ENCODE peak calls at places on chromosomes 1 and 21, in four cellular contexts. A is left ventricle myocardium inferior, C is AG10803, N is heart left ventricle. R is an unnamed sample.
A peak's percentile ranks its signal among the peaks of the same experiment; 100 is the strongest.

GRCh38 chr1:235624751-235625192 is 24.8 kb downstream of the GNG4 start:
- DNase-seq in N (no peak), C (peak; percentile 62), A (no peak), R (no peak)

GRCh38 chr1:162822391-162823200 is 32.1 kb downstream of the HSD17B7 start:
- DNase-seq in A (no peak), N (peak; percentile 22), C (no peak), R (no peak)

GRCh38 chr1:241605146-241605805 is 34.9 kb downstream of the CHML start:
- DNase-seq in A (no peak), N (no peak), C (no peak), R (no peak)

GRCh38 chr1:178134061-178134460 is 40.2 kb downstream of the RASAL2 start:
- DNase-seq in C (peak; percentile 85), N (no peak), A (no peak), R (peak; percentile 10)

GRCh38 chr1:152109998-152110294 is 5.3 kb downstream of the TCHH start:
- DNase-seq in C (no peak), N (no peak), A (no peak), R (no peak)

GRCh38 chr1:180167721-180168467 is 13.2 kb downstream of the QSOX1 start:
- DNase-seq in N (peak; percentile 45), A (no peak), C (no peak), R (no peak)

GRCh38 chr1:229190057-229190590 is 80.8 kb upstream of the RAB4A start:
- DNase-seq in A (no peak), N (no peak), C (peak; percentile 63), R (no peak)

GRCh38 chr21:35559128-35559831 is 501.0 kb downstream of the SETD4 start:
- DNase-seq in A (no peak), N (no peak), C (peak; percentile 95), R (peak; percentile 81)

GRCh38 chr1:211638723-211639122 is 36.7 kb downstream of the NEK2 start:
- DNase-seq in N (no peak), A (no peak), C (peak; percentile 34), R (no peak)

GRCh38 chr1:10061276-10061675 is 28.5 kb downstream of the UBE4B start:
- DNase-seq in A (no peak), N (no peak), C (no peak), R (no peak)

GRCh38 chr1:33758698-33759097 is 105.2 kb upstream of the HMGB4 start:
- DNase-seq in N (peak; percentile 54), C (peak; percentile 79), A (peak; percentile 33), R (peak; percentile 10)

GRCh38 chr1:49016030-49016991 is 239.6 kb upstream of the BEND5 start:
- DNase-seq in A (no peak), C (peak; percentile 31), N (no peak), R (no peak)

GRCh38 chr1:206001476-206001888 is 1.7 kb downstream of the RAB7B start:
- DNase-seq in A (no peak), C (peak; percentile 92), N (peak; percentile 40), R (peak; percentile 84)

GRCh38 chr1:180571832-180572636 is 13.3 kb downstream of the OVAAL start:
- DNase-seq in A (no peak), C (no peak), N (no peak), R (no peak)

GRCh38 chr1:218817747-218818146 is 355.9 kb upstream of the LYPLAL1 start:
- DNase-seq in A (no peak), N (peak; percentile 21), C (no peak), R (no peak)

GRCh38 chr1:203475012-203475981 is at the start of gene PRELP:
- DNase-seq in A (peak; percentile 42), N (peak; percentile 22), C (peak; percentile 72), R (no peak)

GRCh38 chr1:9066945-9067807 is 2.3 kb downstream of the SLC2A5 start:
- DNase-seq in A (peak; percentile 68), N (peak; percentile 80), C (peak; percentile 84), R (peak; percentile 52)

GRCh38 chr1:208343226-208343625 is 99.0 kb upstream of the PLXNA2 start:
- DNase-seq in A (no peak), N (no peak), C (no peak), R (no peak)

GRCh38 chr1:41539999-41540398 is 55.5 kb upstream of the EDN2 start:
- DNase-seq in C (no peak), N (no peak), A (no peak), R (no peak)

GRCh38 chr1:113459279-113459678 is 69.0 kb downstream of the MAGI3 start:
- DNase-seq in C (no peak), A (no peak), N (no peak), R (no peak)

GRCh38 chr1:47416319-47417128 is 439 bp downstream of the FOXE3 start:
- DNase-seq in N (no peak), A (no peak), C (no peak), R (no peak)

GRCh38 chr1:227038401-227038800 is 98.3 kb downstream of the COQ8A start:
- DNase-seq in N (no peak), C (peak; percentile 62), A (no peak), R (no peak)

GRCh38 chr1:157862114-157863070 is 20.8 kb upstream of the CD5L start:
- DNase-seq in A (no peak), C (no peak), N (no peak), R (no peak)

GRCh38 chr1:10400013-10400412 is 1.1 kb downstream of the PGD start:
- DNase-seq in A (no peak), N (no peak), C (no peak), R (no peak)

GRCh38 chr1:84299536-84300260 is 1.8 kb upstream of the SAMD13 start:
- DNase-seq in N (no peak), A (no peak), C (no peak), R (no peak)

GRCh38 chr1:35769188-35769758 is 505 bp downstream of the CLSPN start:
- DNase-seq in A (peak; percentile 87), N (peak; percentile 89), C (peak; percentile 79), R (peak; percentile 61)

GRCh38 chr1:153220606-153221303 is 3.4 kb downstream of the PRR9 start:
- DNase-seq in C (no peak), N (no peak), A (no peak), R (no peak)

GRCh38 chr1:98556521-98557158 is 104.9 kb upstream of the SNX7 start:
- DNase-seq in N (no peak), C (peak; percentile 21), A (no peak), R (peak; percentile 15)

GRCh38 chr1:19229229-19229628 is 19.2 kb upstream of the UBR4 start:
- DNase-seq in N (no peak), C (no peak), A (no peak), R (no peak)

GRCh38 chr1:19234224-19234623 is 17.1 kb downstream of the EMC1 start:
- DNase-seq in N (no peak), C (no peak), A (no peak), R (no peak)

GRCh38 chr1:19229828-19230325 is 19.8 kb upstream of the UBR4 start:
- DNase-seq in N (no peak), C (no peak), A (no peak), R (no peak)

DNA sequence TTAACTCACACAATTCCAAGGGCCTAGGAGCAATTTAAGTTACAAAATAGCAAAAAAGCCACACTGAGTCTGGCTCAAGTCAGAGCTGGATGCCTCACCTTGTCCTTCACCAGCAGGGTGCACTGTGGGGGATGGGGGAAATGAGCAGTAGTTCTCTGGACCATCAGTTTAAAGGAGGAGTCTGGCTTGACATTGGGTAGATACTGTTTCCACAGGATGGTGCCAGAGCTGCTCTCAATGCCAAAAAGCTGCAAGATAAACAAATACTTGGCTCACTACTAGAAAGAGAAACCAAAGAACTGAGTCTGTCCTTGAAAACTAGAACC is 18.8 kb downstream of the EMC1 start:
- DNase-seq in C (peak; percentile 38), A (peak; percentile 34), N (peak; percentile 67), R (no peak)
- TF ChIP-seq CTCF in C (peak; percentile 22), A (peak; percentile 36), N (no peak), R (peak; percentile 10)

GRCh38 chr1:244735404-244735803 is 82.5 kb downstream of the DESI2 start:
- DNase-seq in C (peak; percentile 10), N (no peak), A (no peak), R (no peak)

GRCh38 chr1:244730153-244730933 is 77.4 kb downstream of the DESI2 start:
- DNase-seq in A (peak; percentile 33), C (peak; percentile 50), N (peak; percentile 51), R (no peak)

GRCh38 chr1:244731651-244732050 is 78.7 kb downstream of the DESI2 start:
- DNase-seq in C (no peak), N (no peak), A (no peak), R (no peak)

GRCh38 chr1:244732846-244733450 is 80.0 kb downstream of the DESI2 start:
- DNase-seq in N (no peak), C (no peak), A (no peak), R (no peak)

GRCh38 chr1:244730934-244731434 is 78.1 kb downstream of the DESI2 start:
- DNase-seq in N (no peak), C (no peak), A (no peak), R (no peak)
- H3K4me3 ChIP-seq in N (peak overlapping the region; percentile 51), C (no peak overlapping the region), A (peak overlapping the region; percentile 70), R (peak overlapping the region; percentile 11)

GRCh38 chr1:22376546-22376945 is 75.1 kb upstream of the ZBTB40 start:
- DNase-seq in N (no peak), A (no peak), C (no peak), R (no peak)

GRCh38 chr1:22376976-22377375 is 74.7 kb upstream of the ZBTB40 start:
- DNase-seq in C (no peak), A (no peak), N (no peak), R (no peak)

GRCh38 chr1:22383526-22384291 is 67.9 kb upstream of the ZBTB40 start:
- DNase-seq in N (no peak), C (no peak), A (no peak), R (no peak)

GRCh38 chr1:22379566-22379965 is 72.1 kb upstream of the ZBTB40 start:
- DNase-seq in A (no peak), C (peak; percentile 81), N (no peak), R (peak; percentile 92)

GRCh38 chr1:22380024-22380785 is 71.4 kb upstream of the ZBTB40 start:
- DNase-seq in A (no peak), C (peak; percentile 52), N (no peak), R (peak; percentile 70)
- TF ChIP-seq CTCF in A (no peak), C (no peak), N (no peak), R (peak; percentile 18)

GRCh38 chr1:155226910-155227260 is 18.4 kb downstream of the MTX1 start:
- DNase-seq in A (peak; percentile 35), N (no peak), C (peak; percentile 25), R (no peak)

GRCh38 chr1:155227261-155228095 is 19.0 kb downstream of the MTX1 start:
- DNase-seq in N (peak; percentile 99), C (peak; percentile 99), A (peak; percentile 99), R (peak; percentile 98)

GRCh38 chr1:155226188-155226909 is 17.9 kb downstream of the MTX1 start:
- DNase-seq in N (peak; percentile 70), C (peak; percentile 79), A (peak; percentile 79), R (no peak)

GRCh38 chr1:155223017-155223416 is 14.5 kb downstream of the MTX1 start:
- DNase-seq in C (no peak), A (no peak), N (no peak), R (no peak)

GRCh38 chr1:155228096-155228427 is 19.6 kb downstream of the MTX1 start:
- DNase-seq in N (no peak), A (no peak), C (no peak), R (no peak)
- H3K4me3 ChIP-seq in N (peak overlapping the region; percentile 60), A (peak overlapping the region; percentile 80), C (peak overlapping the region; percentile 62), R (peak overlapping the region; percentile 89)

R was measured in HFF-Myc.